ENCODE peak calls at places on chromosome 22, in six cellular contexts. One of them, this sample, is unnamed.

GRCh38 chr22:38262051-38262795 is 10.6 kb downstream of the TMEM184B start:
- DNase-seq in dorsolateral prefrontal cortex: peak
- DNase-seq in choroid plexus epithelial cell: peak
- DNase-seq in endothelial cell: peak
- DNase-seq in IMR-90: no peak
- DNase-seq in neural crest cell: no peak
- DNase-seq in this sample: no peak

GRCh38 chr22:37545703-37546435 is 14.4 kb upstream of the CDC42EP1 start:
- DNase-seq in dorsolateral prefrontal cortex: no peak
- DNase-seq in choroid plexus epithelial cell: peak
- DNase-seq in endothelial cell: peak
- DNase-seq in IMR-90: peak
- DNase-seq in neural crest cell: peak
- DNase-seq in this sample: no peak

GRCh38 chr22:30763815-30764686 is 69.4 kb downstream of the OSBP2 start:
- DNase-seq in dorsolateral prefrontal cortex: peak
- DNase-seq in choroid plexus epithelial cell: peak
- DNase-seq in endothelial cell: peak
- DNase-seq in IMR-90: peak
- DNase-seq in neural crest cell: peak
- DNase-seq in this sample: no peak

GRCh38 chr22:22094514-22094913 is 111.9 kb upstream of the TOP3B start:
- DNase-seq in dorsolateral prefrontal cortex: no peak
- DNase-seq in choroid plexus epithelial cell: no peak
- DNase-seq in endothelial cell: no peak
- DNase-seq in IMR-90: no peak
- DNase-seq in neural crest cell: no peak
- DNase-seq in this sample: no peak

GRCh38 chr22:44347549-44347948 is 34.8 kb upstream of the SHISAL1 start:
- DNase-seq in dorsolateral prefrontal cortex: no peak
- DNase-seq in choroid plexus epithelial cell: no peak
- DNase-seq in endothelial cell: no peak
- DNase-seq in IMR-90: no peak
- DNase-seq in neural crest cell: no peak
- DNase-seq in this sample: no peak

GRCh38 chr22:22883090-22883727 is 4.4 kb upstream of the IGLL5 start:
- DNase-seq in dorsolateral prefrontal cortex: no peak
- DNase-seq in choroid plexus epithelial cell: no peak
- DNase-seq in endothelial cell: no peak
- DNase-seq in IMR-90: no peak
- DNase-seq in neural crest cell: no peak
- DNase-seq in this sample: no peak

GRCh38 chr22:40002935-40003715 is 8.4 kb downstream of the FAM83F start:
- DNase-seq in dorsolateral prefrontal cortex: no peak
- DNase-seq in choroid plexus epithelial cell: no peak
- DNase-seq in endothelial cell: no peak
- DNase-seq in IMR-90: no peak
- DNase-seq in neural crest cell: no peak
- DNase-seq in this sample: no peak

GRCh38 chr22:40215266-40215665 is 37.5 kb downstream of the TNRC6B start:
- DNase-seq in dorsolateral prefrontal cortex: peak
- DNase-seq in choroid plexus epithelial cell: no peak
- DNase-seq in endothelial cell: no peak
- DNase-seq in IMR-90: no peak
- DNase-seq in neural crest cell: no peak
- DNase-seq in this sample: peak

GRCh38 chr22:48055827-48056226 is 1293.4 kb downstream of the TBC1D22A start:
- DNase-seq in dorsolateral prefrontal cortex: no peak
- DNase-seq in choroid plexus epithelial cell: no peak
- DNase-seq in endothelial cell: no peak
- DNase-seq in IMR-90: no peak
- DNase-seq in neural crest cell: no peak
- DNase-seq in this sample: peak

GRCh38 chr22:47154621-47155081 is 392.2 kb downstream of the TBC1D22A start:
- DNase-seq in dorsolateral prefrontal cortex: peak
- DNase-seq in choroid plexus epithelial cell: peak
- DNase-seq in endothelial cell: no peak
- DNase-seq in IMR-90: peak
- DNase-seq in neural crest cell: no peak
- DNase-seq in this sample: no peak

GRCh38 chr22:44588348-44588747 is 90.3 kb upstream of the RTL6 start:
- DNase-seq in dorsolateral prefrontal cortex: peak
- DNase-seq in choroid plexus epithelial cell: no peak
- DNase-seq in endothelial cell: no peak
- DNase-seq in IMR-90: no peak
- DNase-seq in neural crest cell: no peak
- DNase-seq in this sample: no peak

GRCh38 chr22:23063539-23064380 is 6.6 kb upstream of the GNAZ start:
- DNase-seq in dorsolateral prefrontal cortex: peak
- DNase-seq in choroid plexus epithelial cell: no peak
- DNase-seq in endothelial cell: no peak
- DNase-seq in IMR-90: no peak
- DNase-seq in neural crest cell: no peak
- DNase-seq in this sample: peak

GRCh38 chr22:37259540-37260029 is 15.5 kb upstream of the RAC2 start:
- DNase-seq in dorsolateral prefrontal cortex: peak
- DNase-seq in choroid plexus epithelial cell: peak
- DNase-seq in endothelial cell: peak
- DNase-seq in IMR-90: peak
- DNase-seq in neural crest cell: peak
- DNase-seq in this sample: no peak

GRCh38 chr22:42520663-42521546 is 1.3 kb upstream of the RRP7A start:
- DNase-seq in dorsolateral prefrontal cortex: no peak
- DNase-seq in choroid plexus epithelial cell: no peak
- DNase-seq in endothelial cell: no peak
- DNase-seq in IMR-90: no peak
- DNase-seq in neural crest cell: no peak
- DNase-seq in this sample: no peak

GRCh38 chr22:40499187-40499753 is 128.9 kb downstream of the SGSM3 start:
- DNase-seq in dorsolateral prefrontal cortex: no peak
- DNase-seq in choroid plexus epithelial cell: peak
- DNase-seq in endothelial cell: no peak
- DNase-seq in IMR-90: peak
- DNase-seq in neural crest cell: no peak
- DNase-seq in this sample: no peak

GRCh38 chr22:46571642-46572250 is 34.3 kb upstream of the CELSR1 start:
- DNase-seq in dorsolateral prefrontal cortex: no peak
- DNase-seq in choroid plexus epithelial cell: no peak
- DNase-seq in endothelial cell: no peak
- DNase-seq in IMR-90: no peak
- DNase-seq in neural crest cell: no peak
- DNase-seq in this sample: no peak

GRCh38 chr22:23183107-23183698 is 2.9 kb downstream of the BCR start:
- DNase-seq in dorsolateral prefrontal cortex: peak
- DNase-seq in choroid plexus epithelial cell: peak
- DNase-seq in endothelial cell: peak
- DNase-seq in IMR-90: peak
- DNase-seq in neural crest cell: peak
- DNase-seq in this sample: no peak

GRCh38 chr22:48496987-48497650 is 1330.6 kb downstream of the BRD1 start:
- DNase-seq in dorsolateral prefrontal cortex: no peak
- DNase-seq in choroid plexus epithelial cell: no peak
- DNase-seq in endothelial cell: no peak
- DNase-seq in IMR-90: no peak
- DNase-seq in neural crest cell: no peak
- DNase-seq in this sample: no peak

GRCh38 chr22:42324991-42325710 is 54.7 kb upstream of the TCF20 start:
- DNase-seq in dorsolateral prefrontal cortex: no peak
- DNase-seq in choroid plexus epithelial cell: no peak
- DNase-seq in endothelial cell: no peak
- DNase-seq in IMR-90: no peak
- DNase-seq in neural crest cell: no peak
- DNase-seq in this sample: no peak

GRCh38 chr22:22027955-22028354 is 45.4 kb upstream of the TOP3B start:
- DNase-seq in dorsolateral prefrontal cortex: no peak
- DNase-seq in choroid plexus epithelial cell: no peak
- DNase-seq in endothelial cell: no peak
- DNase-seq in IMR-90: no peak
- DNase-seq in neural crest cell: no peak
- DNase-seq in this sample: no peak

GRCh38 chr22:45774016-45774670 is 102.5 kb downstream of the ATXN10 start:
- DNase-seq in dorsolateral prefrontal cortex: no peak
- DNase-seq in choroid plexus epithelial cell: no peak
- DNase-seq in endothelial cell: no peak
- DNase-seq in IMR-90: no peak
- DNase-seq in neural crest cell: no peak
- DNase-seq in this sample: no peak

GRCh38 chr22:39490135-39490798 is 11.8 kb upstream of the MIEF1 start:
- DNase-seq in dorsolateral prefrontal cortex: peak
- DNase-seq in choroid plexus epithelial cell: peak
- DNase-seq in endothelial cell: peak
- DNase-seq in IMR-90: peak
- DNase-seq in neural crest cell: peak
- DNase-seq in this sample: no peak

GRCh38 chr22:49367016-49367697 is 460.5 kb downstream of the BRD1 start:
- DNase-seq in dorsolateral prefrontal cortex: peak
- DNase-seq in choroid plexus epithelial cell: peak
- DNase-seq in endothelial cell: peak
- DNase-seq in IMR-90: no peak
- DNase-seq in neural crest cell: no peak
- DNase-seq in this sample: no peak

GRCh38 chr22:46791201-46791731 is 28.8 kb downstream of the TBC1D22A start:
- DNase-seq in dorsolateral prefrontal cortex: peak
- DNase-seq in choroid plexus epithelial cell: peak
- DNase-seq in endothelial cell: no peak
- DNase-seq in IMR-90: peak
- DNase-seq in neural crest cell: no peak
- DNase-seq in this sample: no peak

GRCh38 chr22:40335358-40335757 is 10.9 kb upstream of the ADSL start:
- DNase-seq in dorsolateral prefrontal cortex: no peak
- DNase-seq in choroid plexus epithelial cell: no peak
- DNase-seq in endothelial cell: no peak
- DNase-seq in IMR-90: no peak
- DNase-seq in neural crest cell: no peak
- DNase-seq in this sample: no peak

DNA sequence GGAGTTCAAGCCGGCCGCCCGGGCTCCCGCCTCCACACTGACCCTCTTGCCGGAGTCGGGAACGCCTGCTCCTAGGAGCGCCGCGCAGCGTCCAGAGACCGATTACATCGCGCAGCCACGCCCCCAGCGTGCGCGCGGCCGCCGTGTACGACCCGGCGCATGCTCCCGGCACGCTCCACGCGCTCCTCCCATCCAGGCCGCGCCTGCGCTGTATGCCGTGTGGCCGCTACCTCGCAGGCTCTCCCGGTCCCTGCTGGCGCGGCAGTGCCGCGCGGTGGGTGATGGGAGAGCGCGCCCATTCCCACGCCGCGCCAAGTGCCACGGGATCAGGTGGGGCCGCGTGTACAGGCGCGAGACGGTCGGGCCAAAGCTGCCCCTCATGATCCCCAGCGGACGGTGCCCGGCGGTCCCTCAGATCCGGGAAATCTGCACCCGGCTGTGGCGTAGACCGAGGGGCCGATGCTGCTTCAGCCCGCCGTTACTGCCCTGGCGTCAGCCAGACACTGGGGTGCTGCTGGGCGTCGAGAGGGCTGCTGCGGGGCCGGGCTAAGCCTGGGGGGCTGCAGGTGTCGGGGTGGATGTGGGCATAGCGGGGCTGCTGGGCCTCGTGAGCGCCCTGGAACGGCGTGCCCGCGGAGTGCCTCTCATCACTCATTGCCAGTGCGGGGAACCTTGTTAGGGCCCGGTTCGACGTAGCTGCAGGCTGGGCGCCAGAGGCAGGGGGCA is at the start of the genes GNB1L and RTL10:
- DNase-seq in dorsolateral prefrontal cortex: peak
- DNase-seq in choroid plexus epithelial cell: peak
- DNase-seq in endothelial cell: peak
- DNase-seq in IMR-90: peak
- DNase-seq in neural crest cell: peak
- DNase-seq in this sample: peak
- TF ChIP-seq CTCF in dorsolateral prefrontal cortex: peak
- TF ChIP-seq CTCF in choroid plexus epithelial cell: no peak
- TF ChIP-seq CTCF in endothelial cell: no peak
- TF ChIP-seq CTCF in IMR-90: peak
- TF ChIP-seq CTCF in neural crest cell: peak
- TF ChIP-seq CTCF in this sample: peak

GRCh38 chr22:17540481-17540880 is 22.8 kb upstream of the SLC25A18 start:
- DNase-seq in dorsolateral prefrontal cortex: no peak
- DNase-seq in choroid plexus epithelial cell: no peak
- DNase-seq in endothelial cell: peak
- DNase-seq in IMR-90: no peak
- DNase-seq in neural crest cell: no peak
- DNase-seq in this sample: no peak
- TF ChIP-seq CTCF in dorsolateral prefrontal cortex: no peak
- TF ChIP-seq CTCF in choroid plexus epithelial cell: no peak
- TF ChIP-seq CTCF in endothelial cell: no peak
- TF ChIP-seq CTCF in IMR-90: no peak
- TF ChIP-seq CTCF in neural crest cell: no peak
- TF ChIP-seq CTCF in this sample: peak

DNA sequence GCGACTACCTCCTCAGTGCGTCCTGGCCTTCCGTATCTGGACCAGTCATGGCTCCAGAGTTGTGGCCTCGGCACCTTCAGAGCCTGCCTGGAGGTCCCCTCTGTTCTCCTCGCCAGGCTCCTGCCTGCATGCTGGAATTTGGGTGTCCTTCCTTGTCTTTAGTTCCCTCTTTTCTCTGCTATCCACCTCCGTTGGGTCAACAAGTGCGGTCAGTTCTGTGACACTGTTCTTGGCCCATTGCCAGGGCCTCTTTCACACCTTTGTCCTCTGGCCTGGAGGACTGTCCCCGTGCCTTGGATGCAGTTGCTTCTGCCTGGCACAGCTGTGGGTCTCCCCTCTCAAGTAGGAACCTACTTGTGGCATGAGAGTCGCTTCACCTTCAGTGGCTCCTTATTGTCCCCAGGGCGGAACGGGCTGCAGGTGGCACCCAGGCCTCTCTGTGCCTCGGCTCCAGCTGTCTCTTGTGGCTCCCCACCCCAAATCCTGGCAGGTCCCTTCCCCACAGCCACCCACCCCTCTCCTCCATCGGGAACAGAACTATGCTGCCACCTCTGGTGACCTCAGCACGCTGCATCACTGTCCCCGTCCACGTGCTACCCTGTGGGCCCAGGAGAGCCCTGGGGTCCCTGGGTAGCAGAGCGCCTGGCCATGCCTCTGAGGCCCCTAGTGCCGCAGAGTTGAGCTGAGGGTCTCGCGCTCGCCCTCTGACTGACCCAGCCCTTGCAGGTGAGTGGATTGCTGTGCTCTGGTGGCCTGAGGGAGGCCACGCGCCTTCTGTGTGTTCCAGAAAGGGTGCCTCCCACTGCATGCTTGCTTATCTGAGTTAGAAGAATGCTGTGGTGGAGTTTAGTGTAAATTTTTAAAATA is 4.7 kb downstream of the DGCR8 start:
- DNase-seq in dorsolateral prefrontal cortex: no peak
- DNase-seq in choroid plexus epithelial cell: peak
- DNase-seq in endothelial cell: peak
- DNase-seq in IMR-90: no peak
- DNase-seq in neural crest cell: peak
- DNase-seq in this sample: no peak
- TF ChIP-seq CTCF in dorsolateral prefrontal cortex: no peak
- TF ChIP-seq CTCF in choroid plexus epithelial cell: peak
- TF ChIP-seq CTCF in endothelial cell: peak
- TF ChIP-seq CTCF in IMR-90: peak
- TF ChIP-seq CTCF in neural crest cell: peak
- TF ChIP-seq CTCF in this sample: peak

DNA sequence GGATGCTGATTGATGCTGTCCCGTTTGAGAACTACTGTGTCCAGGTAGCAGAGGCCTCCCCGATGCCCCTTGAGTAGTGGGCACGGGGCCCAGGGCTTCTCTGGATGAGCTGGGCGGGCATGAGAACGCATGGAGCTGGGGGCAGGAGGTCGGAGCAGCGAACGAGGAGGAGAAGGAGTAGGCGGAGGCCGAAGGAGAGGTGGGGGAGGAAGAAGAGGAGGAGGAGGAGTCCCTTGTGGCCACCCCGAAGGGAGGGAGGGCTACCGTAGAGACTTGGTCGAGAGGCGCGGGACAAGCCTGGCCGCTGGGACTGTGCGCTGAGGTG is 62.9 kb downstream of the CRYBB2 start:
- DNase-seq in dorsolateral prefrontal cortex: no peak
- DNase-seq in choroid plexus epithelial cell: no peak
- DNase-seq in endothelial cell: no peak
- DNase-seq in IMR-90: no peak
- DNase-seq in neural crest cell: no peak
- DNase-seq in this sample: no peak
- TF ChIP-seq CTCF in dorsolateral prefrontal cortex: no peak
- TF ChIP-seq CTCF in choroid plexus epithelial cell: no peak
- TF ChIP-seq CTCF in endothelial cell: no peak
- TF ChIP-seq CTCF in IMR-90: no peak
- TF ChIP-seq CTCF in neural crest cell: no peak
- TF ChIP-seq CTCF in this sample: no peak

This sample was measured in type B pancreatic cell.